ENCODE peak calls at places on chromosome 13, in four cellular contexts. U is kidney epithelial cell, Z is IMR-90, S is psoas muscle. Y is an unnamed sample.
A peak's percentile ranks its signal among the peaks of the same experiment; 100 is the strongest.

GRCh38 chr13:31276386-31276785 is 76.6 kb downstream of the B3GLCT start:
- DNase-seq in U (no peak), Z (no peak), S (no peak), Y (no peak)

GRCh38 chr13:93984876-93985275 is 494.6 kb downstream of the DCT start:
- DNase-seq in U (no peak), Z (no peak), S (no peak), Y (no peak)

GRCh38 chr13:50838031-50838430 is 5.5 kb downstream of the DLEU7 start:
- DNase-seq in U (no peak), Z (no peak), S (no peak), Y (no peak)

GRCh38 chr13:38866649-38867048 is 124.0 kb downstream of the STOML3 start:
- DNase-seq in U (no peak), Z (no peak), S (no peak), Y (no peak)

GRCh38 chr13:37209621-37210020 is 104.2 kb upstream of the CSNK1A1L start:
- DNase-seq in U (no peak), Z (peak; percentile 13), S (no peak), Y (no peak)

GRCh38 chr13:113547248-113547971 is 37.1 kb upstream of the TFDP1 start:
- DNase-seq in U (no peak), Z (peak; percentile 39), S (no peak), Y (no peak)

GRCh38 chr13:70967564-70967963 is 859.3 kb upstream of the KLHL1 start:
- DNase-seq in U (no peak), Z (no peak), S (no peak), Y (no peak)

GRCh38 chr13:46396341-46396740 is 9.3 kb upstream of the RUBCNL start:
- DNase-seq in U (no peak), Z (no peak), S (no peak), Y (no peak)

GRCh38 chr13:95643471-95643813 is 1.1 kb downstream of the DZIP1 start:
- DNase-seq in U (no peak), Z (peak; percentile 43), S (no peak), Y (no peak)

GRCh38 chr13:77207943-77208342 is 119.0 kb downstream of the MYCBP2 start:
- DNase-seq in U (no peak), Z (peak; percentile 96), S (no peak), Y (no peak)

GRCh38 chr13:66424417-66424816 is 805.7 kb downstream of the PCDH9 start:
- DNase-seq in U (no peak), Z (peak; percentile 75), S (no peak), Y (no peak)

GRCh38 chr13:73107459-73107858 is 48.7 kb downstream of the KLF5 start:
- DNase-seq in U (no peak), Z (no peak), S (no peak), Y (no peak)

GRCh38 chr13:77509221-77509620 is 26.3 kb upstream of the SCEL start:
- DNase-seq in U (peak; percentile 60), Z (peak; percentile 8), S (no peak), Y (peak; percentile 27)

GRCh38 chr13:111480503-111480902 is 160.1 kb downstream of the TEX29 start:
- DNase-seq in U (no peak), Z (no peak), S (no peak), Y (no peak)

GRCh38 chr13:79405501-79405830 is 589 bp downstream of the RBM26 start:
- DNase-seq in U (no peak), Z (no peak), S (no peak), Y (no peak)

GRCh38 chr13:66635526-66635925 is 594.6 kb downstream of the PCDH9 start:
- DNase-seq in U (peak; percentile 96), Z (peak; percentile 93), S (no peak), Y (peak; percentile 60)

GRCh38 chr13:112629161-112629560 is 41.2 kb upstream of the TUBGCP3 start:
- DNase-seq in U (no peak), Z (no peak), S (no peak), Y (no peak)

Y was measured in epithelial cell of prostate.